ENCODE peak calls at places on chromosome 17, in ten cellular contexts. E is tibial nerve; P is ACHN; L is NCI-H146; I is glomerular endothelial cell; Q is GM06990; Y is HFFc6; K is stimulated activated CD4-positive, alpha-beta T cell treated with anti-CD3 and anti-CD28 coated beads, TNF-alpha, amount 100 ng/mL, for 4 hours; M is AG08395; S is NAMALWA. N is an unnamed sample.

GRCh38 chr17:48294989-48295892 is 134.8 kb downstream of the SKAP1 start:
- DNase-seq in E (no peak), P (peak; percentile 37), L (no peak), I (peak; percentile 44), Q (peak; percentile 41), Y (no peak), K (no peak), M (peak; percentile 10), S (peak; percentile 69), N (peak; percentile 1)

GRCh38 chr17:61328351-61328750 is 71.3 kb upstream of the TBX2 start:
- DNase-seq in E (no peak), P (no peak), L (no peak), I (no peak), Q (no peak), Y (no peak), K (no peak), M (no peak), S (no peak), N (no peak)

GRCh38 chr17:56176101-56176500 is 22.8 kb downstream of the ANKFN1 start:
- DNase-seq in E (no peak), P (no peak), L (no peak), I (no peak), Q (no peak), Y (peak; percentile 53), K (no peak), M (peak; percentile 32), S (no peak), N (peak; percentile 31)

GRCh38 chr17:78257810-78258322 is 26.4 kb downstream of the TMEM235 start:
- DNase-seq in E (no peak), P (no peak), L (peak; percentile 44), I (no peak), Q (peak; percentile 62), Y (no peak), K (no peak), M (no peak), S (peak; percentile 84), N (no peak)

GRCh38 chr17:61237275-61237674 is 162.4 kb upstream of the TBX2 start:
- DNase-seq in E (no peak), P (no peak), L (no peak), I (no peak), Q (no peak), Y (no peak), K (no peak), M (no peak), S (peak; percentile 23), N (no peak)

GRCh38 chr17:74868251-74868907 is 4.4 kb downstream of the FDXR start:
- DNase-seq in E (no peak), P (no peak), L (no peak), I (no peak), Q (no peak), Y (no peak), K (no peak), M (no peak), S (no peak), N (no peak)

GRCh38 chr17:61431594-61432311 is 20.5 kb upstream of the TBX4 start:
- DNase-seq in E (no peak), P (no peak), L (no peak), I (no peak), Q (no peak), Y (peak; percentile 72), K (no peak), M (no peak), S (no peak), N (no peak)

GRCh38 chr17:70137451-70138230 is 31.7 kb upstream of the KCNJ2 start:
- DNase-seq in E (peak; percentile 84), P (peak; percentile 90), L (no peak), I (no peak), Q (peak; percentile 57), Y (peak; percentile 69), K (no peak), M (peak; percentile 85), S (peak; percentile 6), N (peak; percentile 73)

GRCh38 chr17:47935961-47936360 is 5.4 kb upstream of the PNPO start:
- DNase-seq in E (no peak), P (peak; percentile 90), L (no peak), I (no peak), Q (no peak), Y (peak; percentile 78), K (no peak), M (peak; percentile 68), S (no peak), N (peak; percentile 30)

GRCh38 chr17:74008196-74008595 is 195.3 kb upstream of the RPL38 start:
- DNase-seq in E (no peak), P (peak; percentile 44), L (no peak), I (no peak), Q (no peak), Y (no peak), K (no peak), M (peak; percentile 20), S (peak; percentile 42), N (no peak)

GRCh38 chr17:64706224-64707076 is 44.3 kb upstream of the SMURF2 start:
- DNase-seq in E (no peak), P (peak; percentile 56), L (peak; percentile 16), I (no peak), Q (no peak), Y (peak; percentile 87), K (no peak), M (no peak), S (no peak), N (peak; percentile 75)

GRCh38 chr17:2980211-2980903 is 83.0 kb downstream of the OR1D5 start:
- DNase-seq in E (no peak), P (no peak), L (no peak), I (no peak), Q (no peak), Y (no peak), K (no peak), M (no peak), S (no peak), N (no peak)

GRCh38 chr17:79279320-79279719 is 204.7 kb downstream of the ENGASE start:
- DNase-seq in E (no peak), P (no peak), L (no peak), I (no peak), Q (no peak), Y (no peak), K (no peak), M (no peak), S (no peak), N (no peak)

GRCh38 chr17:61128671-61129115 is 270.9 kb upstream of the TBX2 start:
- DNase-seq in E (no peak), P (no peak), L (no peak), I (no peak), Q (no peak), Y (no peak), K (no peak), M (peak; percentile 49), S (no peak), N (no peak)

GRCh38 chr17:41801374-41802062 is 10.2 kb downstream of the P3H4 start:
- DNase-seq in E (peak; percentile 94), P (peak; percentile 97), L (peak; percentile 74), I (no peak), Q (no peak), Y (peak; percentile 61), K (peak; percentile 46), M (peak; percentile 81), S (peak; percentile 89), N (peak; percentile 98)

GRCh38 chr17:75830168-75831031 is 13.8 kb downstream of the UNC13D start:
- DNase-seq in E (no peak), P (peak; percentile 25), L (no peak), I (no peak), Q (no peak), Y (no peak), K (no peak), M (no peak), S (peak; percentile 52), N (no peak)

GRCh38 chr17:68054296-68054900 is 18.9 kb downstream of the KPNA2 start:
- DNase-seq in E (no peak), P (no peak), L (peak; percentile 57), I (no peak), Q (no peak), Y (peak; percentile 41), K (no peak), M (peak; percentile 23), S (no peak), N (no peak)

GRCh38 chr17:63452091-63452978 is 6.2 kb upstream of the CYB561 start:
- DNase-seq in E (no peak), P (no peak), L (no peak), I (no peak), Q (no peak), Y (no peak), K (no peak), M (no peak), S (no peak), N (no peak)

GRCh38 chr17:1907818-1908698 is 78.3 kb downstream of the RPA1 start:
- DNase-seq in E (no peak), P (peak; percentile 18), L (no peak), I (no peak), Q (peak; percentile 36), Y (no peak), K (no peak), M (peak; percentile 40), S (no peak), N (no peak)

GRCh38 chr17:917391-917811 is 62.2 kb downstream of the NXN start:
- DNase-seq in E (no peak), P (no peak), L (no peak), I (no peak), Q (no peak), Y (no peak), K (no peak), M (peak; percentile 70), S (no peak), N (no peak)

GRCh38 chr17:57810740-57811632 is 38.9 kb downstream of the MRPS23 start:
- DNase-seq in E (peak; percentile 24), P (no peak), L (peak; percentile 95), I (no peak), Q (no peak), Y (no peak), K (no peak), M (peak; percentile 58), S (peak; percentile 24), N (peak; percentile 38)

GRCh38 chr17:63041251-63041650 is 75.2 kb downstream of the TANC2 start:
- DNase-seq in E (no peak), P (no peak), L (no peak), I (no peak), Q (no peak), Y (no peak), K (no peak), M (no peak), S (no peak), N (no peak)

GRCh38 chr17:79631640-79632431 is 21.0 kb upstream of the RBFOX3 start:
- DNase-seq in E (no peak), P (no peak), L (no peak), I (no peak), Q (no peak), Y (no peak), K (no peak), M (no peak), S (no peak), N (no peak)

GRCh38 chr17:4900231-4901107 is 1.1 kb downstream of the C17orf107 start:
- DNase-seq in E (no peak), P (no peak), L (no peak), I (no peak), Q (peak; percentile 66), Y (no peak), K (peak; percentile 26), M (no peak), S (no peak), N (no peak)

N was measured in kidney glomerular epithelial cell.